ENCODE peak calls at places on chromosomes 7 and 10, in five cellular contexts. Y is endothelial cell of umbilical vein, A is heart right ventricle, M is kidney, T is IMR-90. C is an unnamed sample. For H3K4me1, the result is how much of the 10 kb centered on the place peaks cover.

GRCh38 chr7:158407581-158408331 is 179.9 kb downstream of the PTPRN2 start:
- DNase-seq in Y (no peak), A (no peak), M (no peak), T (no peak), C (no peak)

GRCh38 chr7:150685219-150686029 is at the start of gene GIMAP2:
- DNase-seq in Y (peak), A (peak), M (no peak), T (no peak), C (no peak)

GRCh38 chr7:22430457-22430856 is 69.5 kb downstream of the STEAP1B start:
- DNase-seq in Y (no peak), A (no peak), M (no peak), T (peak), C (no peak)

GRCh38 chr10:124568339-124568738 is 106.7 kb downstream of the LHPP start:
- DNase-seq in Y (no peak), A (no peak), M (peak), T (no peak), C (no peak)

GRCh38 chr10:127939786-127940330 is 33.0 kb downstream of the PTPRE start:
- DNase-seq in Y (no peak), A (no peak), M (no peak), T (no peak), C (no peak)

GRCh38 chr10:68046642-68047041 is 28.4 kb downstream of the HERC4 start:
- DNase-seq in Y (no peak), A (no peak), M (no peak), T (no peak), C (no peak)

GRCh38 chr10:133170092-133170491 is 10.1 kb downstream of the KNDC1 start:
- DNase-seq in Y (no peak), A (no peak), M (peak), T (no peak), C (no peak)

GRCh38 chr7:3899559-3899991 is 598.5 kb downstream of the SDK1 start:
- DNase-seq in Y (no peak), A (no peak), M (no peak), T (no peak), C (no peak)

GRCh38 chr7:23175820-23176385 is 5.9 kb upstream of the NUP42 start:
- DNase-seq in Y (no peak), A (no peak), M (no peak), T (no peak), C (no peak)

GRCh38 chr7:42233166-42233565 is 3.8 kb downstream of the GLI3 start:
- DNase-seq in Y (no peak), A (no peak), M (no peak), T (peak), C (no peak)

GRCh38 chr10:118965096-118965495 is 64.4 kb upstream of the NANOS1 start:
- DNase-seq in Y (no peak), A (no peak), M (no peak), T (no peak), C (no peak)

GRCh38 chr10:100774223-100774622 is 28.8 kb downstream of the PAX2 start:
- DNase-seq in Y (no peak), A (no peak), M (no peak), T (no peak), C (no peak)

GRCh38 chr10:93515071-93515962 is 18.9 kb downstream of the CEP55 start:
- DNase-seq in Y (peak), A (no peak), M (no peak), T (no peak), C (no peak)

GRCh38 chr7:88243345-88243909 is 23.6 kb upstream of the SRI start:
- DNase-seq in Y (peak), A (peak), M (no peak), T (peak), C (no peak)

GRCh38 chr10:52801951-52802350 is 29.4 kb upstream of the MBL2 start:
- DNase-seq in Y (no peak), A (no peak), M (no peak), T (no peak), C (no peak)

GRCh38 chr7:150949564-150949963 is 28.6 kb downstream of the KCNH2 start:
- DNase-seq in Y (no peak), A (no peak), M (peak), T (no peak), C (peak)

GRCh38 chr7:44187636-44188416 is 1.4 kb downstream of the GCK start:
- DNase-seq in Y (no peak), A (no peak), M (no peak), T (no peak), C (no peak)

GRCh38 chr7:87448427-87448826 is 27.1 kb downstream of the ABCB4 start:
- DNase-seq in Y (no peak), A (no peak), M (no peak), T (no peak), C (no peak)

GRCh38 chr10:49803988-49804387 is 41.9 kb upstream of the OGDHL start:
- DNase-seq in Y (no peak), A (no peak), M (no peak), T (no peak), C (no peak)

GRCh38 chr7:128869138-128869943 is 6.7 kb downstream of the ATP6V1F start:
- DNase-seq in Y (peak), A (peak), M (peak), T (peak), C (no peak)

GRCh38 chr10:43689618-43689954 is 40.9 kb upstream of the ZNF32 start:
- DNase-seq in Y (no peak), A (peak), M (peak), T (no peak), C (no peak)

GRCh38 chr7:116802784-116803183 is 59.6 kb upstream of the CAPZA2 start:
- DNase-seq in Y (peak), A (peak), M (no peak), T (peak), C (no peak)

GRCh38 chr7:84425702-84426259 is 231.2 kb upstream of the SEMA3A start:
- DNase-seq in Y (no peak), A (no peak), M (no peak), T (no peak), C (no peak)

GRCh38 chr10:11180228-11180627 is 162.6 kb downstream of the CELF2 start:
- DNase-seq in Y (no peak), A (no peak), M (no peak), T (no peak), C (no peak)

DNA sequence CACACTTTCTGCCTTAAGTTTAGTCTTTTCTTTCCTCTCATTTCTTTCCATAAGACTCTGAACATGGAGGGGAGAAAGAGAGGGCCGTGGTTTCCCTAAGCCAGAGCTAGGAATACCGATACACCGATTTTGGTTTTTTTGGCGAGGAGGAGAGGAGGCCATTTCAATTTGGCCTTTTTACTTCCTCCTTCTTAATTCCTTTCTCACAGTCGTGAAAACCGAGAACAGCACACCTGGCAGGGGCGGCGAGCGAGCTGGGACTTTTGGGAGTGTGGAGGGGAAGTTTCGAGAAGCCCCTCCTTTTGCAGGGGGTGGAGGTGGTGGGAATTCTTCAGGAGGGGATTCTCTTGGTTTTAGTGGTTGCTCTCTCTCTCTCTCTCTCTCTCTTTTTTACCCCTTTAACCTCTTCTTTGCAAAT is 6.2 kb downstream of the GATA3 start:
- DNase-seq in Y (peak), A (no peak), M (no peak), T (no peak), C (no peak)
- H3K4me1 ChIP-seq in Y (half or more), A (half or more), M (under half), T (under half), C (under half)

GRCh38 chr10:72243822-72244437 is 27.9 kb upstream of the ASCC1 start:
- DNase-seq in Y (peak), A (no peak), M (no peak), T (peak), C (no peak)
- H3K4me1 ChIP-seq in Y (under half), A (half or more), M (under half), T (under half), C (half or more)

DNA sequence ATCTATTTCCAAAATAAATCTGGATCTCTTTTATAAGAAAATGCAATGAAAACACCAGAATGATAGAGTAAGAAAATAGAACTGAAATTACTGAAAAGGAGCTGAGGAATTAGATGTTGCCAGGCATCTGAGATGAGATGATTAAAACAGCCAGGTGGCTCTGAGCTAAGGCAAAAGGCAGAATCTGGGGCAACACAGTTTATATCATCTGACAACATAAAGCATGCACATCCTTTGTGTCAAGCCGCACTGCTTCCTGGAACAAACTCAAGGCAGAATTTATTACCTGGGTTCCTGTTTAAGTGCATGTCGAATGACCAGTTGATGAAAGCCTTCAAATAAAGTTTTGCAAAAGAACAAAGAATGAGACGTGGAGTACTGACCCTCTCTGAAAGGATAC is 247.0 kb downstream of the SNX10 start:
- DNase-seq in Y (no peak), A (no peak), M (no peak), T (no peak), C (no peak)
- H3K4me1 ChIP-seq in Y (under half), A (under half), M (under half), T (under half), C (under half)

DNA sequence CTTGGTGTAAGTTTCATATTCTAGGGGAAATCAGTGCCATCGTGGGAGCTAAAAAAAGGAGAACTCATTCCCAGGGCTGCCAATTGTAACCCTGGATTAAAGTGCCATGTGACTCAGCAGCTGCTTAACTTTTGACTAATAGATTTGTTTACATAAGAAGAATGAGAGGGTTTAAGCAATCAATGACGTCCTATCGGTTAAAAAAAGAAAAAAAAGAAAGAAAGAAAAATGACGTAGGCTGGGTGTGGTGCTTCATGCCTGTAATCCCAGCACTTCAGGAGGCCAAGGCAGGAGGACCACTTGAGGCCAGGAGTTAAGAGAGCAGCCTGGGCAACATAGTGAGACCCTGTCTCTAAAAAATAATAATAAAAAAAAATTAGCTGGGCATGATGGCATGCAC is 116.2 kb upstream of the AFAP1L2 start:
- DNase-seq in Y (peak), A (no peak), M (no peak), T (peak), C (no peak)
- H3K4me1 ChIP-seq in Y (under half), A (half or more), M (under half), T (under half), C (under half)

GRCh38 chr7:130723784-130724183 is 10.2 kb downstream of the KLF14 start:
- DNase-seq in Y (no peak), A (no peak), M (no peak), T (no peak), C (no peak)
- H3K4me1 ChIP-seq in Y (under half), A (under half), M (under half), T (under half), C (under half)

GRCh38 chr7:90760892-90761291 is 164.8 kb downstream of the CDK14 start:
- DNase-seq in Y (no peak), A (no peak), M (no peak), T (no peak), C (no peak)
- H3K4me1 ChIP-seq in Y (under half), A (under half), M (under half), T (under half), C (under half)

C was measured in RWPE2.